ENCODE peak calls at places on chromosomes 4 and X, in seven cellular contexts. D is GM13977; K is cortex of kidney; G is H4; X is NCI-H774; W is activated CD4-positive, alpha-beta memory T cell treated with anti-CD3 and anti-CD28 coated beads, Interleukin-2, amount 10 ng/mL, durations not matched to agents 7 days and 5 days; T is kidney epithelial cell. N is an unnamed sample.

GRCh38 chr4:5874811-5875465 is 17.9 kb downstream of the CRMP1 start:
- DNase-seq in D (no peak), K (no peak), G (no peak), X (no peak), W (no peak), T (no peak), N (no peak)

GRCh38 chr4:64784125-64784524 is 374.9 kb upstream of the TECRL start:
- DNase-seq in D (no peak), K (no peak), G (peak; percentile 8), X (peak; percentile 39), W (no peak), T (peak; percentile 82), N (no peak)

GRCh38 chr4:163865010-163865409 is 370.5 kb downstream of the TMA16 start:
- DNase-seq in D (no peak), K (no peak), G (no peak), X (no peak), W (no peak), T (no peak), N (no peak)

GRCh38 chrX:154115071-154115470 is 17.6 kb upstream of the MECP2 start:
- DNase-seq in D (no peak), K (no peak), G (no peak), X (no peak), W (no peak), T (no peak), N (no peak)

GRCh38 chr4:85748654-85749053 is 273.7 kb downstream of the ARHGAP24 start:
- DNase-seq in D (no peak), K (no peak), G (no peak), X (no peak), W (no peak), T (no peak), N (no peak)

GRCh38 chr4:8922481-8922880 is 50.8 kb upstream of the HMX1 start:
- DNase-seq in D (no peak), K (no peak), G (no peak), X (no peak), W (peak; percentile 7), T (no peak), N (no peak)

GRCh38 chr4:7816771-7817170 is 122.9 kb downstream of the AFAP1 start:
- DNase-seq in D (no peak), K (no peak), G (no peak), X (no peak), W (no peak), T (no peak), N (no peak)

GRCh38 chrX:131895002-131895401 is 128.1 kb upstream of the STK26 start:
- DNase-seq in D (no peak), K (no peak), G (peak; percentile 74), X (no peak), W (no peak), T (peak; percentile 12), N (no peak)

GRCh38 chr4:107825072-107825789 is 499 bp downstream of the SGMS2 start:
- DNase-seq in D (no peak), K (peak; percentile 71), G (peak; percentile 32), X (no peak), W (no peak), T (peak; percentile 39), N (peak; percentile 10)

GRCh38 chr4:111268769-111269414 is 646.0 kb upstream of the PITX2 start:
- DNase-seq in D (peak; percentile 46), K (no peak), G (peak; percentile 9), X (no peak), W (no peak), T (no peak), N (no peak)

GRCh38 chr4:8210631-8211030 is 11.5 kb downstream of the SH3TC1 start:
- DNase-seq in D (no peak), K (no peak), G (no peak), X (no peak), W (no peak), T (no peak), N (no peak)

GRCh38 chr4:38723726-38724506 is 58.9 kb downstream of the TLR10 start:
- DNase-seq in D (no peak), K (no peak), G (no peak), X (no peak), W (no peak), T (no peak), N (no peak)

N was measured in brain pericyte.